ENCODE peak calls at places on chromosomes 3 and 15, in seven cellular contexts. One of them, this sample, is unnamed.

GRCh38 chr3:42277676-42278075 is 11.7 kb upstream of the CCK start:
- DNase-seq in HEK293T: no peak
- DNase-seq in lower leg skin: no peak
- DNase-seq in EL: no peak
- DNase-seq in nucleus accumbens: no peak
- DNase-seq in GM19239: no peak
- DNase-seq in NCI-H345: no peak
- DNase-seq in this sample: no peak

GRCh38 chr3:194587438-194587931 is 45.7 kb downstream of the TMEM44 start:
- DNase-seq in HEK293T: no peak
- DNase-seq in lower leg skin: no peak
- DNase-seq in EL: peak
- DNase-seq in nucleus accumbens: peak
- DNase-seq in GM19239: no peak
- DNase-seq in NCI-H345: no peak
- DNase-seq in this sample: no peak

GRCh38 chr3:193389335-193389734 is 10.8 kb upstream of the ATP13A5 start:
- DNase-seq in HEK293T: no peak
- DNase-seq in lower leg skin: no peak
- DNase-seq in EL: no peak
- DNase-seq in nucleus accumbens: no peak
- DNase-seq in GM19239: no peak
- DNase-seq in NCI-H345: peak
- DNase-seq in this sample: peak

GRCh38 chr3:157624801-157625200 is 121.6 kb upstream of the VEPH1 start:
- DNase-seq in HEK293T: no peak
- DNase-seq in lower leg skin: no peak
- DNase-seq in EL: no peak
- DNase-seq in nucleus accumbens: no peak
- DNase-seq in GM19239: no peak
- DNase-seq in NCI-H345: no peak
- DNase-seq in this sample: no peak

GRCh38 chr15:99110581-99111320 is 5.9 kb downstream of the SYNM start:
- DNase-seq in HEK293T: no peak
- DNase-seq in lower leg skin: no peak
- DNase-seq in EL: no peak
- DNase-seq in nucleus accumbens: no peak
- DNase-seq in GM19239: no peak
- DNase-seq in NCI-H345: no peak
- DNase-seq in this sample: no peak

GRCh38 chr3:47652142-47652541 is 73.5 kb upstream of the CSPG5 start:
- DNase-seq in HEK293T: no peak
- DNase-seq in lower leg skin: no peak
- DNase-seq in EL: no peak
- DNase-seq in nucleus accumbens: no peak
- DNase-seq in GM19239: no peak
- DNase-seq in NCI-H345: no peak
- DNase-seq in this sample: no peak

GRCh38 chr15:60043744-60044435 is 39.8 kb downstream of the FOXB1 start:
- DNase-seq in HEK293T: no peak
- DNase-seq in lower leg skin: no peak
- DNase-seq in EL: no peak
- DNase-seq in nucleus accumbens: no peak
- DNase-seq in GM19239: no peak
- DNase-seq in NCI-H345: no peak
- DNase-seq in this sample: no peak

GRCh38 chr3:49260711-49261357 is 16.2 kb downstream of the C3orf62 start:
- DNase-seq in HEK293T: no peak
- DNase-seq in lower leg skin: no peak
- DNase-seq in EL: no peak
- DNase-seq in nucleus accumbens: no peak
- DNase-seq in GM19239: no peak
- DNase-seq in NCI-H345: no peak
- DNase-seq in this sample: no peak

GRCh38 chr3:179452166-179452544 is 885 bp upstream of the GNB4 start:
- DNase-seq in HEK293T: peak
- DNase-seq in lower leg skin: no peak
- DNase-seq in EL: peak
- DNase-seq in nucleus accumbens: no peak
- DNase-seq in GM19239: no peak
- DNase-seq in NCI-H345: no peak
- DNase-seq in this sample: no peak

GRCh38 chr3:60146121-60146520 is 1096.3 kb upstream of the CFAP20DC start:
- DNase-seq in HEK293T: no peak
- DNase-seq in lower leg skin: no peak
- DNase-seq in EL: no peak
- DNase-seq in nucleus accumbens: peak
- DNase-seq in GM19239: no peak
- DNase-seq in NCI-H345: no peak
- DNase-seq in this sample: no peak

GRCh38 chr3:172673210-172673679 is 37.6 kb downstream of the NCEH1 start:
- DNase-seq in HEK293T: peak
- DNase-seq in lower leg skin: no peak
- DNase-seq in EL: peak
- DNase-seq in nucleus accumbens: peak
- DNase-seq in GM19239: peak
- DNase-seq in NCI-H345: peak
- DNase-seq in this sample: peak

GRCh38 chr15:42097018-42097417 is 2.7 kb upstream of the PLA2G4D start:
- DNase-seq in HEK293T: no peak
- DNase-seq in lower leg skin: no peak
- DNase-seq in EL: no peak
- DNase-seq in nucleus accumbens: no peak
- DNase-seq in GM19239: no peak
- DNase-seq in NCI-H345: no peak
- DNase-seq in this sample: no peak

GRCh38 chr3:112888388-112889085 is 41.9 kb upstream of the CD200R1L start:
- DNase-seq in HEK293T: no peak
- DNase-seq in lower leg skin: no peak
- DNase-seq in EL: peak
- DNase-seq in nucleus accumbens: no peak
- DNase-seq in GM19239: no peak
- DNase-seq in NCI-H345: no peak
- DNase-seq in this sample: no peak

GRCh38 chr15:73959012-73959581 is 32.8 kb downstream of the LOXL1 start:
- DNase-seq in HEK293T: no peak
- DNase-seq in lower leg skin: no peak
- DNase-seq in EL: no peak
- DNase-seq in nucleus accumbens: no peak
- DNase-seq in GM19239: no peak
- DNase-seq in NCI-H345: no peak
- DNase-seq in this sample: no peak

GRCh38 chr15:66947471-66947870 is 117.9 kb upstream of the SMAD3 start:
- DNase-seq in HEK293T: no peak
- DNase-seq in lower leg skin: no peak
- DNase-seq in EL: no peak
- DNase-seq in nucleus accumbens: no peak
- DNase-seq in GM19239: no peak
- DNase-seq in NCI-H345: no peak
- DNase-seq in this sample: no peak

GRCh38 chr15:32881528-32881927 is 163.7 kb downstream of the GREM1 start:
- DNase-seq in HEK293T: no peak
- DNase-seq in lower leg skin: no peak
- DNase-seq in EL: no peak
- DNase-seq in nucleus accumbens: no peak
- DNase-seq in GM19239: no peak
- DNase-seq in NCI-H345: no peak
- DNase-seq in this sample: no peak

GRCh38 chr15:77907824-77908751 is 169.4 kb downstream of the TBC1D2B start:
- DNase-seq in HEK293T: peak
- DNase-seq in lower leg skin: no peak
- DNase-seq in EL: peak
- DNase-seq in nucleus accumbens: no peak
- DNase-seq in GM19239: no peak
- DNase-seq in NCI-H345: peak
- DNase-seq in this sample: peak